ENCODE peak calls at places on chromosomes 4 and X, in six cellular contexts. G is Panc1, K is left ventricle myocardium inferior, P is H9, A is hepatic stellate cell, H is M059J. Q is an unnamed sample.

GRCh38 chrX:53071604-53072417 is 10.4 kb upstream of the TSPYL2 start:
- DNase-seq in G (no peak), K (peak), P (peak), A (peak), H (peak), Q (peak)

GRCh38 chr4:168584321-168584771 is 87.5 kb downstream of the PALLD start:
- DNase-seq in G (no peak), K (no peak), P (no peak), A (no peak), H (peak), Q (no peak)

GRCh38 chrX:70769659-70770232 is 138.8 kb downstream of the TEX11 start:
- DNase-seq in G (no peak), K (no peak), P (no peak), A (no peak), H (peak), Q (no peak)

GRCh38 chr4:15777697-15778096 is 431 bp upstream of the CD38 start:
- DNase-seq in G (no peak), K (no peak), P (no peak), A (no peak), H (no peak), Q (no peak)

GRCh38 chrX:25858273-25858880 is 279.8 kb upstream of the MAGEB18 start:
- DNase-seq in G (no peak), K (no peak), P (no peak), A (no peak), H (no peak), Q (no peak)

GRCh38 chr4:115562506-115562905 is 449.1 kb upstream of the NDST4 start:
- DNase-seq in G (no peak), K (no peak), P (no peak), A (no peak), H (no peak), Q (no peak)

GRCh38 chrX:45756562-45756961 is 555.9 kb upstream of the DIPK2B start:
- DNase-seq in G (no peak), K (no peak), P (no peak), A (no peak), H (peak), Q (no peak)

GRCh38 chrX:101764538-101764937 is 104.9 kb upstream of the ARMCX2 start:
- DNase-seq in G (no peak), K (no peak), P (no peak), A (no peak), H (peak), Q (no peak)

GRCh38 chr4:6571608-6572007 is 3.4 kb upstream of the MAN2B2 start:
- DNase-seq in G (no peak), K (no peak), P (no peak), A (no peak), H (no peak), Q (no peak)

GRCh38 chr4:117817316-117817715 is 217.0 kb upstream of the NDST3 start:
- DNase-seq in G (no peak), K (no peak), P (no peak), A (no peak), H (no peak), Q (no peak)

GRCh38 chrX:25003066-25003849 is 12.5 kb downstream of the ARX start:
- DNase-seq in G (no peak), K (no peak), P (peak), A (no peak), H (no peak), Q (no peak)

GRCh38 chr4:1870578-1871443 is at the start of gene NSD2:
- DNase-seq in G (no peak), K (peak), P (peak), A (peak), H (peak), Q (peak)

GRCh38 chrX:63434206-63434605 is 83.1 kb upstream of the SPIN4 start:
- DNase-seq in G (no peak), K (no peak), P (no peak), A (no peak), H (no peak), Q (no peak)